ENCODE peak calls at places on chromosomes 5 and 9, in ten cellular contexts. A is activated CD8-positive, alpha-beta memory T cell treated with anti-CD3 and anti-CD28 coated beads, Interleukin-2, amount 50 U/mL, for 4 hours; E is globus pallidus; S is WTC11; X is choroid plexus epithelial cell; F is T-helper 9 cell; W is lung; R is neural progenitor cell; H is head of caudate nucleus; I is GM03348. P is an unnamed sample.

GRCh38 chr9:96499257-96499656 is 49.3 kb downstream of the HABP4 start:
- DNase-seq in W (no peak), R (no peak), F (no peak), I (no peak), A (no peak), H (no peak), X (no peak), E (no peak), S (no peak), P (no peak)

GRCh38 chr9:88373018-88373417 is 15.2 kb upstream of the SPIN1 start:
- DNase-seq in R (no peak), H (no peak), E (no peak), A (no peak), F (no peak), S (no peak), W (no peak), X (no peak), I (no peak), P (no peak)

GRCh38 chr5:141637693-141638419 is 1.1 kb downstream of the RELL2 start:
- DNase-seq in I (peak; percentile 69), H (peak; percentile 42), E (peak; percentile 40), R (peak; percentile 94), X (peak; percentile 62), W (peak; percentile 62), S (peak; percentile 94), F (peak; percentile 48), A (peak; percentile 62), P (peak; percentile 43)

GRCh38 chr9:121963542-121963995 is 129.5 kb downstream of the TTLL11 start:
- DNase-seq in A (no peak), H (no peak), X (peak; percentile 79), R (no peak), W (no peak), E (no peak), S (no peak), F (no peak), I (peak; percentile 27), P (no peak)

GRCh38 chr5:1501372-1502045 is 22.3 kb downstream of the LPCAT1 start:
- DNase-seq in S (no peak), R (no peak), E (no peak), X (no peak), A (no peak), H (no peak), I (no peak), W (no peak), F (peak; percentile 25), P (no peak)

GRCh38 chr9:110027624-110028023 is 180.3 kb downstream of the C9orf152 start:
- DNase-seq in F (no peak), E (peak; percentile 45), W (no peak), I (no peak), A (no peak), H (no peak), S (no peak), X (peak; percentile 94), R (peak; percentile 89), P (peak; percentile 69)

GRCh38 chr5:42912184-42912766 is 100.6 kb upstream of the SELENOP start:
- DNase-seq in S (no peak), W (no peak), H (no peak), R (peak; percentile 26), E (no peak), I (peak; percentile 65), F (peak; percentile 27), X (peak; percentile 68), A (peak; percentile 57), P (peak; percentile 37)

GRCh38 chr5:173888473-173889135 is 455 bp downstream of the CPEB4 start:
- DNase-seq in E (no peak), A (peak; percentile 26), W (no peak), S (peak; percentile 25), F (no peak), X (peak; percentile 30), H (peak; percentile 46), R (peak; percentile 41), I (peak; percentile 46), P (no peak)

GRCh38 chr5:96427823-96428222 is 5.2 kb downstream of the PCSK1 start:
- DNase-seq in A (no peak), X (peak; percentile 48), H (no peak), R (peak; percentile 53), E (no peak), W (no peak), I (peak; percentile 16), S (no peak), F (no peak), P (no peak)

GRCh38 chr5:20619606-20620005 is 631.6 kb upstream of the CDH18 start:
- DNase-seq in H (no peak), X (no peak), R (no peak), E (no peak), I (no peak), F (no peak), S (no peak), W (no peak), A (no peak), P (peak; percentile 5)

GRCh38 chr5:67244345-67244793 is 47.8 kb upstream of the CD180 start:
- DNase-seq in A (no peak), X (no peak), F (no peak), S (no peak), I (no peak), E (no peak), R (no peak), W (no peak), H (no peak), P (no peak)

GRCh38 chr9:8845808-8846207 is 1046.2 kb upstream of the DMAC1 start:
- DNase-seq in I (no peak), X (no peak), W (no peak), S (no peak), F (no peak), H (no peak), E (no peak), A (no peak), R (no peak), P (peak; percentile 61)

GRCh38 chr5:113052041-113052795 is 75.6 kb downstream of the DCP2 start:
- DNase-seq in R (no peak), I (peak; percentile 41), F (no peak), S (no peak), H (no peak), E (no peak), X (no peak), W (no peak), A (no peak), P (no peak)

GRCh38 chr9:77927265-77927664 is 104.3 kb downstream of the GNAQ start:
- DNase-seq in E (no peak), I (peak; percentile 43), W (no peak), X (peak; percentile 28), H (no peak), A (no peak), R (no peak), F (no peak), S (no peak), P (no peak)

GRCh38 chr9:81395301-81396054 is 293.9 kb downstream of the TLE1 start:
- DNase-seq in X (peak; percentile 20), R (no peak), S (no peak), F (no peak), I (no peak), W (no peak), H (no peak), A (no peak), E (no peak), P (no peak)

GRCh38 chr5:135606431-135606830 is 27.6 kb upstream of the CXCL14 start:
- DNase-seq in R (peak; percentile 22), X (no peak), H (no peak), A (no peak), E (no peak), F (no peak), S (no peak), W (no peak), I (no peak), P (no peak)

GRCh38 chr5:143061161-143061945 is 291.2 kb downstream of the ARHGAP26 start:
- DNase-seq in R (no peak), S (no peak), X (peak; percentile 79), I (peak; percentile 66), A (no peak), F (no peak), H (no peak), E (no peak), W (no peak), P (no peak)

GRCh38 chr9:126069400-126069955 is 257.2 kb upstream of the MVB12B start:
- DNase-seq in F (no peak), W (no peak), S (no peak), R (peak; percentile 21), X (no peak), I (no peak), H (no peak), E (no peak), A (no peak), P (no peak)

GRCh38 chr9:122121931-122122330 is 28.8 kb upstream of the TTLL11 start:
- DNase-seq in F (no peak), A (no peak), H (no peak), W (no peak), X (no peak), E (no peak), R (no peak), I (no peak), S (no peak), P (no peak)